ENCODE peak calls at places on chromosome 22, in six cellular contexts. E, A, M, V, O and W are unnamed samples.

GRCh38 chr22:23530766-23531282 is 49.3 kb downstream of the IGLL1 start:
- DNase-seq in E (no peak), A (no peak), M (no peak), V (no peak), O (no peak), W (no peak)

GRCh38 chr22:35170716-35171697 is 86.3 kb upstream of the HMGXB4 start:
- DNase-seq in E (no peak), A (no peak), M (no peak), V (no peak), O (no peak), W (no peak)

GRCh38 chr22:22035771-22036314 is 53.3 kb upstream of the TOP3B start:
- DNase-seq in E (no peak), A (no peak), M (no peak), V (no peak), O (no peak), W (no peak)

GRCh38 chr22:27170491-27170890 is 513.1 kb downstream of the MIAT start:
- DNase-seq in E (peak), A (no peak), M (no peak), V (no peak), O (no peak), W (no peak)

GRCh38 chr22:22196018-22196533 is 48.5 kb upstream of the VPREB1 start:
- DNase-seq in E (no peak), A (no peak), M (no peak), V (no peak), O (peak), W (no peak)

GRCh38 chr22:21989049-21989448 is 6.5 kb upstream of the TOP3B start:
- DNase-seq in E (no peak), A (no peak), M (no peak), V (no peak), O (no peak), W (no peak)

GRCh38 chr22:23369054-23369685 is 188.9 kb downstream of the BCR start:
- DNase-seq in E (no peak), A (no peak), M (no peak), V (no peak), O (no peak), W (no peak)

GRCh38 chr22:49369726-49370717 is 457.7 kb downstream of the BRD1 start:
- DNase-seq in E (no peak), A (no peak), M (no peak), V (no peak), O (no peak), W (no peak)

GRCh38 chr22:21592422-21592821 is 24.9 kb downstream of the UBE2L3 start:
- DNase-seq in E (no peak), A (no peak), M (no peak), V (no peak), O (no peak), W (no peak)

GRCh38 chr22:42425337-42425988 is 6.7 kb downstream of the NFAM1 start:
- DNase-seq in E (no peak), A (no peak), M (no peak), V (no peak), O (no peak), W (no peak)

GRCh38 chr22:22076937-22077703 is 94.5 kb upstream of the TOP3B start:
- DNase-seq in E (peak), A (no peak), M (no peak), V (no peak), O (no peak), W (no peak)